ENCODE peak calls at places on chromosome 19, in four cellular contexts. W, I, O and X are unnamed samples.

GRCh38 chr19:7679771-7680605 is 645 bp upstream of the TRAPPC5 start:
- DNase-seq in W (no peak), I (no peak), O (no peak), X (no peak)

GRCh38 chr19:39966617-39967016 is 4.3 kb upstream of the PSMC4 start:
- DNase-seq in I (no peak), O (no peak), W (no peak), X (no peak)

GRCh38 chr19:3125900-3126524 is 9.8 kb upstream of the GNA15 start:
- DNase-seq in I (peak), O (peak), W (no peak), X (peak)

GRCh38 chr19:4559569-4559968 is at the start of gene SEMA6B:
- DNase-seq in I (peak), O (peak), W (no peak), X (no peak)

GRCh38 chr19:48329167-48329891 is 4.0 kb downstream of the EMP3 start:
- DNase-seq in W (no peak), O (peak), I (peak), X (peak)

GRCh38 chr19:49491030-49491803 is 3.8 kb downstream of the RPL13A start:
- DNase-seq in O (no peak), W (no peak), I (no peak), X (no peak)

GRCh38 chr19:49555600-49556411 is 24.6 kb downstream of the NOSIP start:
- DNase-seq in O (peak), W (peak), I (no peak), X (peak)

GRCh38 chr19:40274585-40275544 is 10.3 kb downstream of the AKT2 start:
- DNase-seq in I (no peak), W (no peak), O (no peak), X (no peak)

GRCh38 chr19:558770-559439 is 13.5 kb upstream of the BSG start:
- DNase-seq in I (no peak), W (no peak), O (peak), X (no peak)

GRCh38 chr19:50399368-50399745 is 15.2 kb downstream of the POLD1 start:
- DNase-seq in W (no peak), O (no peak), I (no peak), X (no peak)

GRCh38 chr19:16285769-16286564 is 38.7 kb upstream of the KLF2 start:
- DNase-seq in W (peak), I (peak), O (no peak), X (no peak)

GRCh38 chr19:18478545-18479311 is 40.8 kb upstream of the ISYNA1 start:
- DNase-seq in O (peak), W (no peak), I (peak), X (no peak)

GRCh38 chr19:38213911-38214625 is 10.0 kb downstream of the DPF1 start:
- DNase-seq in O (peak), I (peak), W (no peak), X (no peak)

GRCh38 chr19:3365447-3366103 is 808 bp upstream of the NFIC start:
- DNase-seq in W (no peak), I (peak), O (peak), X (peak)

GRCh38 chr19:29485293-29485692 is 40.5 kb upstream of the VSTM2B start:
- DNase-seq in W (no peak), I (no peak), O (no peak), X (peak)

GRCh38 chr19:17584132-17584531 is 28.7 kb downstream of the COLGALT1 start:
- DNase-seq in W (no peak), I (no peak), O (no peak), X (no peak)

GRCh38 chr19:37251308-37252229 is 33.6 kb downstream of the ZNF383 start:
- DNase-seq in I (peak), W (peak), O (peak), X (no peak)

GRCh38 chr19:51948979-51949378 is 21.7 kb downstream of the ZNF613 start:
- DNase-seq in W (no peak), I (no peak), O (no peak), X (no peak)

GRCh38 chr19:48471836-48472235 is 2.7 kb downstream of the CYTH2 start:
- DNase-seq in O (no peak), I (no peak), W (no peak), X (no peak)

GRCh38 chr19:14731200-14731599 is 41.4 kb downstream of the ZNF333 start:
- DNase-seq in W (no peak), O (no peak), I (no peak), X (no peak)

GRCh38 chr19:32067686-32068085 is 277.7 kb upstream of the ZNF507 start:
- DNase-seq in I (no peak), W (peak), O (no peak), X (peak)

GRCh38 chr19:42197375-42197817 is 20.1 kb downstream of the DEDD2 start:
- DNase-seq in O (no peak), W (no peak), I (no peak), X (peak)
- H2BK12ac ChIP-seq in O (no peak), W (no peak), I (no peak), X (no peak)

GRCh38 chr19:24033308-24033961 is 53.6 kb upstream of the ZNF254 start:
- DNase-seq in W (peak), O (peak), I (peak), X (peak)
- H2BK12ac ChIP-seq in W (no peak), O (no peak), I (peak), X (no peak)

GRCh38 chr19:55081773-55082022 is 6.0 kb downstream of the EPS8L1 start:
- DNase-seq in I (no peak), O (no peak), W (no peak), X (no peak)

GRCh38 chr19:55080915-55081772 is 5.5 kb downstream of the EPS8L1 start:
- DNase-seq in W (no peak), O (peak), I (peak), X (peak)

GRCh38 chr19:55084416-55084815 is 8.7 kb downstream of the EPS8L1 start:
- DNase-seq in I (no peak), W (no peak), O (no peak), X (no peak)

GRCh38 chr19:55082023-55082851 is 6.6 kb downstream of the EPS8L1 start:
- DNase-seq in O (peak), W (no peak), I (no peak), X (peak)

GRCh38 chr19:55083004-55083850 is 7.6 kb downstream of the EPS8L1 start:
- DNase-seq in O (no peak), I (no peak), W (no peak), X (peak)
- H2BK12ac ChIP-seq in O (no peak), I (no peak), W (no peak), X (no peak)

GRCh38 chr19:47001584-47001983 is 18.1 kb upstream of the NPAS1 start:
- DNase-seq in W (no peak), O (no peak), I (no peak), X (no peak)
- H2BK12ac ChIP-seq in W (no peak), O (no peak), I (no peak), X (no peak)

DNA sequence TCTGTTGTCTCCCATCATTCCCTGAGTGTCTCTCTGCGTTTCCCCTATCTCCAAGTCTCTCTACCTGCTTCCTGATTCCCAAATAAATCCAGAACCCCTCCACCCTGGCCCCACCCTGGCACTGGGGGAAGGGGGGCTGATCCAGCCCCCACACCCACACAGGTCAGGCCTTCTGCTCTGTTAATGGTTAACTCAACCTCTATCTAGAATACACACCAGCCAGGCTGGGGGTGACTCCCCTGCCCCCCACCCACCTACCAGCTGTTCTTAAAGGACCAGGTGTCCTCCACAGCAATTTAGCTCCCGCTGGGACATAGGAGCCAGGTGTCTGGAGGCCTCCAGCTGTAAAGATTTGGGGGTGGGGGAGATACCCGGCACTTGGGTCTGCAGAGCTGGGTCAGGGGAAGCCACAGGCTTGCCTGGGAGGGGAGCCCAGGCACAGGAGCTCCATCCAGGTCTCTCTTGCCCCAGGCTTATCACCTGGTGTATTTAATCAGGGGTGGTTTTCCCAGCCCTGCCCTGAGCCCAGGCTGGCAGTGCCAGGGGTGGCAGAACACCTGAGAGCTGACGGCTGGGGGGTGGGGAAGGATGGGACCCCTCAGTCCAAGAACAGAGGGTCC is 3.9 kb downstream of the IRF2BP1 start:
- DNase-seq in I (no peak), W (no peak), O (no peak), X (peak)
- H2BK12ac ChIP-seq in I (peak), W (no peak), O (no peak), X (no peak)